ENCODE peak calls at places on chromosome 1, in nine cellular contexts. One of them, this sample, is unnamed.

GRCh38 chr1:1540015-1540816 is at the start of gene TMEM240:
- DNase-seq in Peyer's patch: peak
- DNase-seq in thoracic aorta: peak
- DNase-seq in coronary artery: peak
- DNase-seq in IMR-90: peak
- DNase-seq in endodermal cell: peak
- DNase-seq in colonic mucosa: peak
- DNase-seq in body of pancreas: peak
- DNase-seq in left ventricle myocardium inferior: peak
- DNase-seq in this sample: no peak

GRCh38 chr1:117919376-117919775 is 10.0 kb downstream of the GDAP2 start:
- DNase-seq in Peyer's patch: no peak
- DNase-seq in thoracic aorta: no peak
- DNase-seq in coronary artery: no peak
- DNase-seq in IMR-90: no peak
- DNase-seq in endodermal cell: no peak
- DNase-seq in colonic mucosa: no peak
- DNase-seq in body of pancreas: no peak
- DNase-seq in left ventricle myocardium inferior: no peak
- DNase-seq in this sample: no peak

GRCh38 chr1:77511440-77511840 is 171.0 kb downstream of the ZZZ3 start:
- DNase-seq in Peyer's patch: no peak
- DNase-seq in thoracic aorta: no peak
- DNase-seq in coronary artery: no peak
- DNase-seq in IMR-90: peak
- DNase-seq in endodermal cell: no peak
- DNase-seq in colonic mucosa: no peak
- DNase-seq in body of pancreas: no peak
- DNase-seq in left ventricle myocardium inferior: no peak
- DNase-seq in this sample: peak

GRCh38 chr1:916173-917075 is 7.3 kb upstream of the SAMD11 start:
- DNase-seq in Peyer's patch: no peak
- DNase-seq in thoracic aorta: no peak
- DNase-seq in coronary artery: no peak
- DNase-seq in IMR-90: no peak
- DNase-seq in endodermal cell: peak
- DNase-seq in colonic mucosa: no peak
- DNase-seq in body of pancreas: peak
- DNase-seq in left ventricle myocardium inferior: peak
- DNase-seq in this sample: no peak

GRCh38 chr1:48025076-48025475 is 27.9 kb upstream of the TRABD2B start:
- DNase-seq in Peyer's patch: peak
- DNase-seq in thoracic aorta: no peak
- DNase-seq in coronary artery: peak
- DNase-seq in IMR-90: no peak
- DNase-seq in endodermal cell: peak
- DNase-seq in colonic mucosa: no peak
- DNase-seq in body of pancreas: no peak
- DNase-seq in left ventricle myocardium inferior: no peak
- DNase-seq in this sample: no peak

GRCh38 chr1:244060691-244061090 is 9.6 kb downstream of the ZBTB18 start:
- DNase-seq in Peyer's patch: no peak
- DNase-seq in thoracic aorta: no peak
- DNase-seq in coronary artery: no peak
- DNase-seq in IMR-90: no peak
- DNase-seq in endodermal cell: no peak
- DNase-seq in colonic mucosa: no peak
- DNase-seq in body of pancreas: no peak
- DNase-seq in left ventricle myocardium inferior: no peak
- DNase-seq in this sample: no peak

GRCh38 chr1:207910678-207911354 is at the start of gene CD34:
- DNase-seq in Peyer's patch: no peak
- DNase-seq in thoracic aorta: no peak
- DNase-seq in coronary artery: no peak
- DNase-seq in IMR-90: no peak
- DNase-seq in endodermal cell: peak
- DNase-seq in colonic mucosa: no peak
- DNase-seq in body of pancreas: peak
- DNase-seq in left ventricle myocardium inferior: peak
- DNase-seq in this sample: no peak

GRCh38 chr1:179441456-179441855 is 75.7 kb downstream of the AXDND1 start:
- DNase-seq in Peyer's patch: no peak
- DNase-seq in thoracic aorta: no peak
- DNase-seq in coronary artery: no peak
- DNase-seq in IMR-90: no peak
- DNase-seq in endodermal cell: no peak
- DNase-seq in colonic mucosa: no peak
- DNase-seq in body of pancreas: no peak
- DNase-seq in left ventricle myocardium inferior: no peak
- DNase-seq in this sample: no peak

GRCh38 chr1:224846119-224846907 is 83.2 kb upstream of the DNAH14 start:
- DNase-seq in Peyer's patch: no peak
- DNase-seq in thoracic aorta: no peak
- DNase-seq in coronary artery: no peak
- DNase-seq in IMR-90: no peak
- DNase-seq in endodermal cell: peak
- DNase-seq in colonic mucosa: no peak
- DNase-seq in body of pancreas: no peak
- DNase-seq in left ventricle myocardium inferior: no peak
- DNase-seq in this sample: no peak

GRCh38 chr1:224852901-224853568 is 76.4 kb upstream of the DNAH14 start:
- DNase-seq in Peyer's patch: no peak
- DNase-seq in thoracic aorta: no peak
- DNase-seq in coronary artery: no peak
- DNase-seq in IMR-90: peak
- DNase-seq in endodermal cell: no peak
- DNase-seq in colonic mucosa: no peak
- DNase-seq in body of pancreas: peak
- DNase-seq in left ventricle myocardium inferior: no peak
- DNase-seq in this sample: peak

GRCh38 chr1:224850446-224850845 is 79.0 kb upstream of the DNAH14 start:
- DNase-seq in Peyer's patch: no peak
- DNase-seq in thoracic aorta: no peak
- DNase-seq in coronary artery: no peak
- DNase-seq in IMR-90: no peak
- DNase-seq in endodermal cell: no peak
- DNase-seq in colonic mucosa: no peak
- DNase-seq in body of pancreas: no peak
- DNase-seq in left ventricle myocardium inferior: no peak
- DNase-seq in this sample: no peak

GRCh38 chr1:224851850-224852261 is 77.6 kb upstream of the DNAH14 start:
- DNase-seq in Peyer's patch: no peak
- DNase-seq in thoracic aorta: no peak
- DNase-seq in coronary artery: no peak
- DNase-seq in IMR-90: no peak
- DNase-seq in endodermal cell: peak
- DNase-seq in colonic mucosa: no peak
- DNase-seq in body of pancreas: peak
- DNase-seq in left ventricle myocardium inferior: no peak
- DNase-seq in this sample: no peak

DNA sequence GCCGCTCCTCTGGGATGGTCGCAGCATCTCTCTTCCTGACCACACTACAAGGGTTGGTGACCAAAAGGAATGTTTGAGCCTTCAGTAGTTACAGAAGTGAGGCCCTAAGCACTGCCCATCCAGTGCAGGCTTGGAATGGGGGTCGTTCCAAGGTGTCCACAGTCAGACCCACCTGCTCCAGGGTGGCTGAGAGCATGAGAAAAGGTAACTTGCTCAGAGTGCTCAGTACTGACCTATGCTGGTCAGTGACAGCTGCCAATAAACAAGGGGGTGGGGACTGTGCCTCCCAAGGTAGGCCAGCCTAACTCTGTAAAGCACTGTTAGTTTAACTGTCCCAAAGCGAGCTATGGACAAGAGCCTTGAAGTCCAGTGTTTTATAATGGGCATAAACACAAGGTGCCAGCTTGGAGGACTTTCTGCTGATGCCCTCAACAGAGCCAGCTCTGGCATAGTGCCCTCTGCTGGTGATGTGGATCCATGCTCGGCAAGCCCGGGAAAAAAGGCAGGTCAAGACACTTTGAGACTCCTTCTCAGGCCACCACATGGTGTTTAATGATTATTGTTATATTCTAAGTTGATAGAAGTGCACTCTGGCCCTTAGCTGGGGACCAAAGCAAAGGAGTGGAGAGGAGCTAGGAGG is 78.1 kb upstream of the DNAH14 start:
- DNase-seq in Peyer's patch: peak
- DNase-seq in thoracic aorta: no peak
- DNase-seq in coronary artery: no peak
- DNase-seq in IMR-90: peak
- DNase-seq in endodermal cell: peak
- DNase-seq in colonic mucosa: peak
- DNase-seq in body of pancreas: peak
- DNase-seq in left ventricle myocardium inferior: peak
- DNase-seq in this sample: peak
- TF ChIP-seq CTCF in Peyer's patch: peak
- TF ChIP-seq CTCF in thoracic aorta: peak
- TF ChIP-seq CTCF in coronary artery: peak
- TF ChIP-seq CTCF in IMR-90: peak
- TF ChIP-seq CTCF in endodermal cell: peak
- TF ChIP-seq CTCF in colonic mucosa: peak
- TF ChIP-seq CTCF in body of pancreas: peak
- TF ChIP-seq CTCF in left ventricle myocardium inferior: peak
- TF ChIP-seq CTCF in this sample: peak

GRCh38 chr1:31763671-31764306 is 351 bp downstream of the ADGRB2 start:
- DNase-seq in Peyer's patch: no peak
- DNase-seq in thoracic aorta: no peak
- DNase-seq in coronary artery: no peak
- DNase-seq in IMR-90: no peak
- DNase-seq in endodermal cell: no peak
- DNase-seq in colonic mucosa: no peak
- DNase-seq in body of pancreas: no peak
- DNase-seq in left ventricle myocardium inferior: no peak
- DNase-seq in this sample: no peak
- H3K27ac ChIP-seq in Peyer's patch: no peak
- H3K27ac ChIP-seq in thoracic aorta: no peak
- H3K27ac ChIP-seq in coronary artery: peak
- H3K27ac ChIP-seq in IMR-90: no peak
- H3K27ac ChIP-seq in endodermal cell: no peak
- H3K27ac ChIP-seq in colonic mucosa: no peak
- H3K27ac ChIP-seq in body of pancreas: no peak
- H3K27ac ChIP-seq in left ventricle myocardium inferior: no peak
- H3K27ac ChIP-seq in this sample: peak

GRCh38 chr1:236282719-236283118 is 961 bp upstream of the ERO1B start:
- DNase-seq in Peyer's patch: no peak
- DNase-seq in thoracic aorta: no peak
- DNase-seq in coronary artery: no peak
- DNase-seq in IMR-90: no peak
- DNase-seq in endodermal cell: no peak
- DNase-seq in colonic mucosa: no peak
- DNase-seq in body of pancreas: no peak
- DNase-seq in left ventricle myocardium inferior: no peak
- DNase-seq in this sample: no peak
- TF ChIP-seq CTCF in Peyer's patch: no peak
- TF ChIP-seq CTCF in thoracic aorta: no peak
- TF ChIP-seq CTCF in coronary artery: no peak
- TF ChIP-seq CTCF in IMR-90: no peak
- TF ChIP-seq CTCF in endodermal cell: no peak
- TF ChIP-seq CTCF in colonic mucosa: no peak
- TF ChIP-seq CTCF in body of pancreas: no peak
- TF ChIP-seq CTCF in left ventricle myocardium inferior: no peak
- TF ChIP-seq CTCF in this sample: no peak

DNA sequence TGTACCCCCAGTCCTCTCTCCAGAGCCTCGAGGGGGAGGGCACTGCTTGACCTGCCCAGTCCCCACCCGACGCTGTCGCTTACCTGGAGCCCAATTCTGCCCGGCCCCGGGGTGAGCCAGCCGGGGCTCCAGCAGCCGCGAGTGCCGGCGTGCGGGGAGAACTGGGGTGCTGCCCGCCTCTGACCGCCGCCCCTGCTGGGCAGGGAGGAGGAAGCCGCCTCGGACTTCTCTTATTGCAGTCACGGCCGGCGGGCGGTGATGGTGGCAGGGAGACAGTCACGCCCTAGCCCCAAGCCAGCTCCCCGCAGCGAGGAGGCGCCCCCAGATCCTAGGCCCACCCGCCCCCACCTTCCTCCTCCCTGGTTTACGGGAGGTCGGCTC is at the start of gene FGR:
- DNase-seq in Peyer's patch: no peak
- DNase-seq in thoracic aorta: no peak
- DNase-seq in coronary artery: no peak
- DNase-seq in IMR-90: no peak
- DNase-seq in endodermal cell: no peak
- DNase-seq in colonic mucosa: no peak
- DNase-seq in body of pancreas: peak
- DNase-seq in left ventricle myocardium inferior: peak
- DNase-seq in this sample: no peak
- H3K27ac ChIP-seq in Peyer's patch: peak
- H3K27ac ChIP-seq in thoracic aorta: peak
- H3K27ac ChIP-seq in coronary artery: peak
- H3K27ac ChIP-seq in IMR-90: no peak
- H3K27ac ChIP-seq in endodermal cell: no peak
- H3K27ac ChIP-seq in colonic mucosa: peak
- H3K27ac ChIP-seq in body of pancreas: no peak
- H3K27ac ChIP-seq in left ventricle myocardium inferior: peak
- H3K27ac ChIP-seq in this sample: no peak

GRCh38 chr1:27097484-27097917 is 57.4 kb downstream of the SLC9A1 start:
- DNase-seq in Peyer's patch: peak
- DNase-seq in thoracic aorta: no peak
- DNase-seq in coronary artery: peak
- DNase-seq in IMR-90: peak
- DNase-seq in endodermal cell: peak
- DNase-seq in colonic mucosa: peak
- DNase-seq in body of pancreas: peak
- DNase-seq in left ventricle myocardium inferior: peak
- DNase-seq in this sample: peak
- TF ChIP-seq CTCF in Peyer's patch: peak
- TF ChIP-seq CTCF in thoracic aorta: peak
- TF ChIP-seq CTCF in coronary artery: peak
- TF ChIP-seq CTCF in IMR-90: peak
- TF ChIP-seq CTCF in endodermal cell: peak
- TF ChIP-seq CTCF in colonic mucosa: peak
- TF ChIP-seq CTCF in body of pancreas: peak
- TF ChIP-seq CTCF in left ventricle myocardium inferior: peak
- TF ChIP-seq CTCF in this sample: peak

GRCh38 chr1:184482113-184482512 is 95.3 kb downstream of the C1orf21 start:
- DNase-seq in Peyer's patch: peak
- DNase-seq in thoracic aorta: no peak
- DNase-seq in coronary artery: peak
- DNase-seq in IMR-90: peak
- DNase-seq in endodermal cell: no peak
- DNase-seq in colonic mucosa: peak
- DNase-seq in body of pancreas: peak
- DNase-seq in left ventricle myocardium inferior: peak
- DNase-seq in this sample: no peak

GRCh38 chr1:184480711-184481110 is 93.9 kb downstream of the C1orf21 start:
- DNase-seq in Peyer's patch: no peak
- DNase-seq in thoracic aorta: no peak
- DNase-seq in coronary artery: no peak
- DNase-seq in IMR-90: no peak
- DNase-seq in endodermal cell: peak
- DNase-seq in colonic mucosa: no peak
- DNase-seq in body of pancreas: no peak
- DNase-seq in left ventricle myocardium inferior: no peak
- DNase-seq in this sample: no peak

GRCh38 chr1:184479435-184480202 is 92.8 kb downstream of the C1orf21 start:
- DNase-seq in Peyer's patch: peak
- DNase-seq in thoracic aorta: no peak
- DNase-seq in coronary artery: no peak
- DNase-seq in IMR-90: no peak
- DNase-seq in endodermal cell: no peak
- DNase-seq in colonic mucosa: peak
- DNase-seq in body of pancreas: peak
- DNase-seq in left ventricle myocardium inferior: no peak
- DNase-seq in this sample: no peak

GRCh38 chr1:184485731-184486723 is 99.2 kb downstream of the C1orf21 start:
- DNase-seq in Peyer's patch: no peak
- DNase-seq in thoracic aorta: no peak
- DNase-seq in coronary artery: no peak
- DNase-seq in IMR-90: peak
- DNase-seq in endodermal cell: no peak
- DNase-seq in colonic mucosa: no peak
- DNase-seq in body of pancreas: no peak
- DNase-seq in left ventricle myocardium inferior: no peak
- DNase-seq in this sample: no peak

GRCh38 chr1:184483101-184483813 is 96.4 kb downstream of the C1orf21 start:
- DNase-seq in Peyer's patch: peak
- DNase-seq in thoracic aorta: no peak
- DNase-seq in coronary artery: no peak
- DNase-seq in IMR-90: peak
- DNase-seq in endodermal cell: no peak
- DNase-seq in colonic mucosa: no peak
- DNase-seq in body of pancreas: peak
- DNase-seq in left ventricle myocardium inferior: no peak
- DNase-seq in this sample: no peak
- H3K27ac ChIP-seq in Peyer's patch: peak
- H3K27ac ChIP-seq in thoracic aorta: peak
- H3K27ac ChIP-seq in coronary artery: peak
- H3K27ac ChIP-seq in IMR-90: no peak
- H3K27ac ChIP-seq in endodermal cell: no peak
- H3K27ac ChIP-seq in colonic mucosa: peak
- H3K27ac ChIP-seq in body of pancreas: no peak
- H3K27ac ChIP-seq in left ventricle myocardium inferior: peak
- H3K27ac ChIP-seq in this sample: no peak